ENCODE peak calls at places on chromosome 10, in seven cellular contexts. G is HCT116, T is GM12878, K is SK-N-SH, O is HepG2, B is K562, L is H1. P is an unnamed sample.

GRCh38 chr10:96313348-96313747 is 9.1 kb downstream of the DNTT start:
- DNase-seq in T (no peak), G (no peak), O (no peak), L (no peak), K (no peak), B (no peak), P (no peak)

GRCh38 chr10:103745264-103746247 is 109.8 kb downstream of the SH3PXD2A start:
- DNase-seq in L (no peak), G (peak), B (no peak), K (no peak), T (no peak), O (no peak), P (no peak)

GRCh38 chr10:123398180-123398591 is 244.0 kb downstream of the BUB3 start:
- DNase-seq in O (no peak), K (no peak), L (no peak), T (peak), G (no peak), B (no peak), P (no peak)

GRCh38 chr10:113544392-113544791 is 8.5 kb upstream of the HABP2 start:
- DNase-seq in B (no peak), O (no peak), K (no peak), G (no peak), L (no peak), T (no peak), P (no peak)

GRCh38 chr10:25441270-25441669 is 266.5 kb downstream of the GPR158 start:
- DNase-seq in G (no peak), K (no peak), L (no peak), B (no peak), O (no peak), T (no peak), P (no peak)

GRCh38 chr10:12067336-12067735 is 1.4 kb upstream of the DHTKD1 start:
- DNase-seq in B (no peak), T (no peak), K (no peak), O (no peak), G (no peak), L (no peak), P (no peak)

GRCh38 chr10:124563320-124563719 is 101.7 kb downstream of the LHPP start:
- DNase-seq in G (no peak), B (peak), L (no peak), O (no peak), K (no peak), T (no peak), P (no peak)

GRCh38 chr10:75402486-75403143 is 1.1 kb upstream of the ZNF503 start:
- DNase-seq in O (no peak), B (no peak), T (no peak), K (peak), G (no peak), L (no peak), P (peak)

GRCh38 chr10:12193193-12193592 is 2.5 kb downstream of the NUDT5 start:
- DNase-seq in K (no peak), L (no peak), O (no peak), G (no peak), T (no peak), B (no peak), P (no peak)

GRCh38 chr10:75976681-75977080 is 545.3 kb downstream of the LRMDA start:
- DNase-seq in K (no peak), O (no peak), L (no peak), T (no peak), B (no peak), G (no peak), P (no peak)

GRCh38 chr10:86579883-86580548 is 58.4 kb upstream of the WAPL start:
- DNase-seq in G (no peak), T (no peak), K (no peak), L (no peak), B (no peak), O (no peak), P (no peak)

GRCh38 chr10:52644678-52645434 is 127.7 kb downstream of the MBL2 start:
- DNase-seq in G (peak), O (peak), K (peak), B (peak), L (peak), T (no peak), P (peak)

GRCh38 chr10:21297525-21298383 is 227.7 kb downstream of the SKIDA1 start:
- DNase-seq in G (no peak), B (no peak), T (no peak), K (no peak), L (no peak), O (no peak), P (no peak)

GRCh38 chr10:30127120-30127541 is 67.7 kb upstream of the JCAD start:
- DNase-seq in K (no peak), O (no peak), B (no peak), L (no peak), G (no peak), T (no peak), P (no peak)

GRCh38 chr10:14016942-14017341 is 313.8 kb downstream of the FRMD4A start:
- DNase-seq in K (peak), L (no peak), T (no peak), O (no peak), G (no peak), B (no peak), P (no peak)

GRCh38 chr10:88793747-88794299 is 8.7 kb upstream of the LIPM start:
- DNase-seq in G (no peak), T (peak), B (no peak), K (no peak), L (no peak), O (no peak), P (no peak)

GRCh38 chr10:106175760-106176377 is 988.6 kb downstream of the SORCS1 start:
- DNase-seq in T (no peak), G (no peak), K (no peak), O (no peak), L (no peak), B (peak), P (no peak)

GRCh38 chr10:73469579-73469978 is 26.2 kb downstream of the PPP3CB start:
- DNase-seq in T (no peak), B (no peak), G (no peak), K (no peak), L (no peak), O (no peak), P (no peak)

GRCh38 chr10:130244031-130244927 is 108.1 kb downstream of the GLRX3 start:
- DNase-seq in G (no peak), B (no peak), K (no peak), L (no peak), T (no peak), O (no peak), P (no peak)

GRCh38 chr10:46517541-46517940 is 38.9 kb downstream of the GPRIN2 start:
- DNase-seq in K (no peak), G (no peak), O (no peak), L (peak), T (no peak), B (no peak), P (no peak)

GRCh38 chr10:18221882-18222281 is 81.7 kb downstream of the CACNB2 start:
- DNase-seq in B (no peak), T (no peak), O (no peak), K (no peak), L (no peak), G (no peak), P (no peak)

GRCh38 chr10:67114945-67115344 is 189.1 kb downstream of the LRRTM3 start:
- DNase-seq in G (no peak), L (no peak), B (no peak), K (no peak), O (peak), T (no peak), P (peak)
- TF ChIP-seq JUND in G (no peak), L (no peak), B (no peak), K (no peak), O (no peak), T (no peak), P (peak)

GRCh38 chr10:102352066-102352715 is 43.3 kb upstream of the NFKB2 start:
- DNase-seq in O (peak), B (peak), G (peak), T (no peak), K (peak), L (peak), P (peak)

GRCh38 chr10:102342462-102342861 is 53.0 kb upstream of the NFKB2 start:
- DNase-seq in L (peak), O (no peak), B (no peak), T (no peak), K (no peak), G (no peak), P (no peak)

GRCh38 chr10:102342958-102343357 is 52.5 kb upstream of the NFKB2 start:
- DNase-seq in L (no peak), O (no peak), T (no peak), K (no peak), G (no peak), B (no peak), P (no peak)

GRCh38 chr10:102344067-102344466 is 51.4 kb upstream of the NFKB2 start:
- DNase-seq in G (no peak), B (no peak), O (no peak), K (no peak), L (no peak), T (no peak), P (no peak)

DNA sequence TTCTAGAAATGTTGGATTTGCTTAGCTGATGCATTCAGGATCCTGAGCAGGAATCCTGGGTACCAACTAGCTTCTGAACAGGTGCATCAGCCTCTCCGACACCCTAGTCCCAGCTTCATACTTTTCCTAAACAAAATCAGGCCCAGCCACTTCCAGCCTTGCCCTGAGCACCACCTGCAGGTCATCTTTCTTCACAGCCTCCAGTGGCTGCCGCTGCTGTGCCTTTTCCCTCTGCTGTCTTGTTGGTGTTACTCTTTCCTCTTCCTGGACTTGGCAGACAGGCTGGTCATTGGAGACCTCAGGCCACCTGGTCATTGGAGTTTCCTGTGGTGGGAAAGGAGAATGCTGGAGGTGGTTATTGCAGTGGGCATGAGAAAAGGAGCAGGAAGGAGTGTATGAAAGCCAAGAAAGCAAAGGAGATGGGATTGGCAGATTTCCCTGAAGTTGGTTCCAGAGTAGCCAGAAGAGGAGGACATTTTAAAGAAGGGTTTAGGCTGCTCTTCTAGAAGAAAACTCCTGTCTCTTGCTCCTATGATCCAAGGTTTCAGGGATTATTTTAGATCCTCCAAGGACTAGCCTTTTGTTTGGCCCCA is 48.2 kb upstream of the NFKB2 start:
- DNase-seq in T (no peak), K (peak), B (peak), O (peak), G (peak), L (peak), P (peak)
- TF ChIP-seq JUND in T (no peak), K (no peak), B (no peak), O (no peak), G (no peak), L (no peak), P (no peak)

GRCh38 chr10:112466802-112467201 is 19.8 kb downstream of the VTI1A start:
- DNase-seq in B (no peak), K (no peak), L (no peak), O (no peak), G (no peak), T (no peak), P (no peak)
- TF ChIP-seq JUND in B (no peak), K (no peak), L (no peak), O (no peak), G (no peak), T (no peak), P (no peak)

DNA sequence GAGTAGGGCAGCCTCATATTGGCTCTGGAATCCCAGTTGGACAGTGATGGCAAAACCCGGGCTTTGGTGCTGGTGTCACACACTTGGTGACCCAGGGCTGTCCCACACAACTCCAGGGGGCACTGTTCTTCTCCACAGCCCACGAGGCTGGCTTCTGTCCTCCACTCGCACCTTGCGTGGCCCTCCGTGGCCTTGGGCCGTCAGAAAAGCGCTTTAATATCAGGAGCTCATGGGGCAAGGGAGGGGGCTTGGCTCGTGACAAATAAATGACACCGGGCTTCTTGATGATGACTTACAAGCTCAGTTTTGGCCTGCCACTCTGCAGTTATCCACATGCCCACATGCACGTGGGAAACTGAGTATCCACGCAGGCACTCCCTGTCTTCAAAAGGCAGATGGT is 8.1 kb downstream of the DOCK1 start:
- DNase-seq in L (no peak), B (no peak), K (no peak), G (no peak), T (no peak), O (no peak), P (no peak)
- TF ChIP-seq JUND in L (no peak), B (no peak), K (no peak), G (no peak), T (no peak), O (no peak), P (no peak)

DNA sequence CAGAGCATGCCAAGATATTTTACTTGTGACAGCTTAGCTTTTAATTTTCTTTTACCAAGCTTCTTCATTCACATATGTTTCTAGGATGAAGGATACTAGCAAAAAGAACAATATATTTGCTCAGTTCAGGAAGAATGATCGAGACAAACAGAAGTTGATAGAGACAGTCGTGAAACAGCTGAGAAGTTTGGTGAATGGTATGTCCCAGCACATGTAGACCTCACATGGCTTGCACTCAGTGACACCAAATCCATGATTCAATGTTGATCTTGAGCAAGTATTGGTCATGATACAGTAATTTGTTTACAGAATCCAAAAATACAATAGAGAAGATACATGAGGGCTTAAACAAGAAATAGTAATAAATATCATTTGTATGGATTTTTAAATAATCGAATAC is 2.5 kb upstream of the CYP26C1 start:
- DNase-seq in K (no peak), O (no peak), T (no peak), G (no peak), B (no peak), L (no peak), P (no peak)
- TF ChIP-seq JUND in K (no peak), O (no peak), T (no peak), G (no peak), B (no peak), L (no peak), P (no peak)